ENCODE peak calls at places on chromosome 22, in six cellular contexts. I is hepatocyte, L is tibial nerve, W is adrenal gland, E is spleen, J is Peyer's patch. G is an unnamed sample.

GRCh38 chr22:23302171-23303002 is 122.1 kb downstream of the BCR start:
- DNase-seq in L (peak; percentile 12), E (peak; percentile 68), W (no peak), J (no peak), I (no peak), G (no peak)

GRCh38 chr22:27137809-27138400 is 480.5 kb downstream of the MIAT start:
- DNase-seq in I (no peak), E (no peak), W (no peak), J (no peak), L (no peak), G (no peak)

GRCh38 chr22:28710889-28711285 is 30.7 kb downstream of the CHEK2 start:
- DNase-seq in L (no peak), E (no peak), W (no peak), J (no peak), I (no peak), G (no peak)

GRCh38 chr22:22684605-22685561 is 40.5 kb downstream of the GGTLC2 start:
- DNase-seq in J (peak; percentile 70), W (no peak), I (peak; percentile 69), L (no peak), E (peak; percentile 85), G (no peak)

GRCh38 chr22:22507743-22508273 is 734 bp downstream of the ZNF280B start:
- DNase-seq in W (no peak), L (no peak), E (no peak), J (no peak), I (no peak), G (no peak)

GRCh38 chr22:38952382-38952993 is 4.9 kb upstream of the APOBEC3A start:
- DNase-seq in I (peak; percentile 1), E (no peak), L (no peak), J (no peak), W (no peak), G (no peak)

GRCh38 chr22:22692707-22693530 is 48.5 kb downstream of the GGTLC2 start:
- DNase-seq in W (peak; percentile 55), I (peak; percentile 81), J (peak; percentile 64), E (peak; percentile 89), L (no peak), G (no peak)

GRCh38 chr22:24455751-24456426 is 28.5 kb downstream of the ADORA2A start:
- DNase-seq in I (no peak), L (no peak), E (no peak), J (no peak), W (peak; percentile 93), G (no peak)

GRCh38 chr22:45615364-45615763 is 56.3 kb upstream of the ATXN10 start:
- DNase-seq in J (no peak), I (no peak), E (no peak), W (no peak), L (no peak), G (no peak)

GRCh38 chr22:27297125-27297524 is 504.4 kb downstream of the MN1 start:
- DNase-seq in L (no peak), W (no peak), J (no peak), E (no peak), I (no peak), G (no peak)

GRCh38 chr22:47075568-47075967 is 313.1 kb downstream of the TBC1D22A start:
- DNase-seq in E (no peak), J (no peak), L (no peak), W (no peak), I (no peak), G (no peak)

GRCh38 chr22:21917959-21918261 is 34.7 kb downstream of the PPM1F start:
- DNase-seq in L (no peak), J (no peak), I (no peak), E (no peak), W (no peak), G (no peak)

GRCh38 chr22:45885171-45885840 is 91.7 kb downstream of the WNT7B start:
- DNase-seq in E (peak; percentile 47), L (no peak), J (no peak), W (no peak), I (no peak), G (no peak)

GRCh38 chr22:39095971-39096370 is 1.1 kb upstream of the APOBEC3H start:
- DNase-seq in W (no peak), L (no peak), J (no peak), I (no peak), E (no peak), G (no peak)

GRCh38 chr22:47123006-47123826 is 360.8 kb downstream of the TBC1D22A start:
- DNase-seq in E (peak; percentile 41), L (no peak), I (no peak), J (no peak), W (no peak), G (no peak)

GRCh38 chr22:29040385-29041275 is 21.0 kb downstream of the C22orf31 start:
- DNase-seq in W (peak; percentile 78), I (peak; percentile 88), J (peak; percentile 57), L (peak; percentile 39), E (no peak), G (peak; percentile 67)

GRCh38 chr22:46057206-46057605 is 80.2 kb upstream of the WNT7B start:
- DNase-seq in J (no peak), I (no peak), L (peak; percentile 17), W (peak; percentile 22), E (peak; percentile 47), G (no peak)

DNA sequence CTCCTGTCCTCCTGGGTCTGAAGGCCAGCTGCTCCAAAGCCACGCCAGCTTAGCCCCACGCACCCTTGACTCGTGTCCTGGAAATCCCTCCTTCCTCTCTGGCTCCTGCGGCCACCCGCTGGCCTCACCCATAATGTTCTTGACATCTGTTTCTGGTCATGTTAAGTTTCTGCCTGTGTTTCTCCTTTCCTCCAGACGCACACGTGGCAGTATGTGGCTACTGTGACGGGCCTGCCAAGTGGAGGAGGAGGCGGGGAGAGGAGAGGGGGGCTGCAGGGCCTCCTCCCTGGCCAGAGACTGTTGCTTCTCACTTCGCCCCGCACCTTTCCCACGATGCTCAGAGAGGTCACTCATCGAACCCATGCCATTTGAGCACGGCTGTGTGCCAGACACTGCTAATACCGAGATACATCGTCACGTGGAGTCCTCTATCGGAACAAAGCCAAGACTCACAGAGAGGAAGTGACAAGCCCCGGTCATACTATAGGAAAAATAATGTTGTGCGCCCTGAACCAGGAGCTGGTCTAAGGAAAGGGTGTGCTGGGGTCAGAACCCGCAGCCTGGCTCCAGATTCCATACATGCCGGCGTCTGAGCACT is 11.5 kb downstream of the C1QTNF6 start:
- DNase-seq in I (peak; percentile 71), E (peak; percentile 84), L (peak; percentile 49), J (peak; percentile 53), W (peak; percentile 77), G (no peak)
- TF ChIP-seq CTCF in I (no peak), E (no peak), L (no peak), J (no peak), W (no peak), G (no peak)

DNA sequence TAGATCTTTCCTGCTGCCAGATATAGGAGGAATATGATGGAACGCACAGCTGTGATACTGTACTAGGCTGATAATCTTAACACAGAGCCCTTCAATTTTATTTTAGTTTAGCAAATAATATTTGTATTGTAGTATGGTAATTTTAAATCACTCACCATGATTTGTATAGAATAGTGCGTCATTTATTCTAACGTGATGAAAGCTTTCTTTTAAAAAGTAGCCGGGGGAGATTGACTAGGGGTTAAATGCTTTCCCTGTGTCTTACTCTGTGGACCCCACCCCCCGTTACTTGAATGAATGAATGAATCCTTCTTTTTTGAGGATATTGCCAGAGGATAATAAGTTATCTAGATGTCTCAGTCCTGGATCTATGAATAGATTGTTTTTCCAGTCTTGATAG is 72.1 kb downstream of the CECR2 start:
- DNase-seq in J (no peak), L (no peak), I (no peak), W (no peak), E (no peak), G (no peak)
- H3K27ac ChIP-seq in J (no peak overlapping the region), L (no peak overlapping the region), I (no peak overlapping the region), W (no peak overlapping the region), E (no peak overlapping the region), G (no peak overlapping the region)

DNA sequence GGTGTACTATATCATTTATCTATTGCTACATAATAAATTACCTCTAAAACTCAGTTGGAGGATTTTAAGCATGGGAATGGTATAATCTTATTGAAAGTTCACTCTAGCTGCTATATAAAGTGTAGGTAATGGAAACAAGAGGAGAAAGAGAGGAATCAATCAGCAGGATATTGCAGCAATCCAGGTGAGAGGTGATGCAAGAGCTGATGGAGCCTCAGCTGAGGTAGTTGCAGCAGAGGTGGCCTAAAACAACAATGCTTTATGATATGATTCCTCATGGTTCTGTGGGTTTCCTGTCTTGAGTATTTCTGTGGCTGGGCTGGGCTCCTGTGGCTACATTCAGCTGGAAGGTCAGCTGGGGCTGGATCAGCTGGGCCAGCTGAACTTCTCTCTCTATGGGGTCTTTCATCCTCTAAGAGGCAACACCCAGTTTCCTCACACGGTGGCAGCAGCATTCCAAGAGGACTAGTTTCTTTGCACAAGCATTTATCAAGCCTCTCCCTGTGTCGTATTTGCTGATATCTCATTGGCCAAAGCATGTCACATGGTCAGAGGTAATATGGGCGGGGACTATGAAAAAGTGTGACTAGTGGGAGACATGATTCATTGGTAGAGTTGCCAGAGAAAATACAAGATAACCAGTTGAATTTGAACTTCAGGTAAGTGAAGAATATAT is 135.4 kb upstream of the LARGE1 start:
- DNase-seq in L (no peak), E (no peak), I (peak; percentile 62), J (no peak), W (no peak), G (no peak)
- TF ChIP-seq CTCF in L (no peak), E (no peak), I (peak; percentile 46), J (no peak), W (no peak), G (peak; percentile 14)

GRCh38 chr22:33841281-33842005 is 78.8 kb downstream of the LARGE1 start:
- DNase-seq in J (no peak), E (no peak), W (no peak), L (no peak), I (no peak), G (no peak)

GRCh38 chr22:33838644-33839043 is 81.6 kb downstream of the LARGE1 start:
- DNase-seq in I (no peak), J (no peak), L (no peak), W (no peak), E (no peak), G (no peak)

GRCh38 chr22:33842421-33843094 is 77.7 kb downstream of the LARGE1 start:
- DNase-seq in J (no peak), I (no peak), E (no peak), L (no peak), W (no peak), G (no peak)

GRCh38 chr22:33844273-33844672 is 76.0 kb downstream of the LARGE1 start:
- DNase-seq in I (no peak), E (no peak), J (no peak), W (no peak), L (no peak), G (no peak)

DNA sequence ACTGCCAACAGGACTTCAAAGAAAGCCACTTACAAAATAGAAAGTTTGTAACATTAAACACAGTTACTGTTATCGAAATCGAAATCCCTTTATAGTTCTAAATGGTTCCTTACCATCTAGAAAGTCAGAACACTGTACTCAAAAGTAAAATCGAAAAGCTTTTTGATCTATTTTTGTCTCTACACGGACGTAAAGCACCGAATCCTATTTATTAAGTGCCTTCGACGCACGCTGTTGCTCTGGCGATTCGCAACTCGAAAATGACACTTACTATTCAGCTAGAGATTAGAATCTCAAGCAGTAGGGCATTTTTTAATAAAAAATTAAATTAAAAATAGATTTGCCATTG is 78.3 kb downstream of the LARGE1 start:
- DNase-seq in L (no peak), E (no peak), W (no peak), J (no peak), I (no peak), G (no peak)
- H3K27ac ChIP-seq in L (no peak overlapping the region), E (no peak overlapping the region), W (peak overlapping the region; percentile 28), J (no peak overlapping the region), I (no peak overlapping the region), G (no peak overlapping the region)